ENCODE peak calls at places on chromosomes 12 and 14, in ten cellular contexts. N is ovary, Y is substantia nigra, A is Peyer's patch, R is cardiac muscle cell, G is lung, L is body of pancreas, D is brain microvascular endothelial cell, K is heart right ventricle, H is adrenal gland. I is an unnamed sample.

GRCh38 chr12:132066345-132066685 is 77.8 kb downstream of the DDX51 start:
- DNase-seq in N (no peak), Y (no peak), A (peak), R (no peak), G (no peak), L (no peak), D (no peak), K (no peak), H (no peak), I (no peak)

GRCh38 chr14:106530031-106530422 is 1003.6 kb downstream of the TMEM121 start:
- DNase-seq in N (no peak), Y (no peak), A (no peak), R (no peak), G (no peak), L (no peak), D (no peak), K (no peak), H (no peak), I (no peak)

GRCh38 chr14:64566651-64567122 is 16.9 kb downstream of the PPP1R36 start:
- DNase-seq in N (no peak), Y (peak), A (no peak), R (peak), G (no peak), L (no peak), D (no peak), K (no peak), H (no peak), I (no peak)

GRCh38 chr14:61342486-61342885 is 21.1 kb downstream of the PRKCH start:
- DNase-seq in N (no peak), Y (no peak), A (peak), R (no peak), G (no peak), L (no peak), D (no peak), K (no peak), H (no peak), I (no peak)

GRCh38 chr14:105581551-105582341 is 55.4 kb downstream of the TMEM121 start:
- DNase-seq in N (no peak), Y (no peak), A (peak), R (no peak), G (no peak), L (no peak), D (no peak), K (no peak), H (peak), I (no peak)

GRCh38 chr12:102642199-102642598 is 161.8 kb upstream of the IGF1 start:
- DNase-seq in N (no peak), Y (no peak), A (no peak), R (peak), G (no peak), L (no peak), D (peak), K (no peak), H (no peak), I (no peak)

GRCh38 chr12:49777800-49778748 is 36.7 kb downstream of the TMBIM6 start:
- DNase-seq in N (peak), Y (no peak), A (peak), R (peak), G (peak), L (peak), D (no peak), K (no peak), H (peak), I (peak)

GRCh38 chr14:29817767-29818166 is 109.9 kb downstream of the PRKD1 start:
- DNase-seq in N (no peak), Y (no peak), A (no peak), R (no peak), G (no peak), L (no peak), D (no peak), K (no peak), H (no peak), I (no peak)

GRCh38 chr12:52058631-52059324 is 7.5 kb downstream of the NR4A1 start:
- DNase-seq in N (peak), Y (peak), A (no peak), R (peak), G (no peak), L (no peak), D (no peak), K (peak), H (peak), I (peak)

GRCh38 chr14:51302319-51303030 is 62.4 kb downstream of the TMX1 start:
- DNase-seq in N (no peak), Y (no peak), A (no peak), R (peak), G (no peak), L (no peak), D (no peak), K (no peak), H (no peak), I (no peak)

GRCh38 chr12:67471810-67472209 is 176.7 kb upstream of the DYRK2 start:
- DNase-seq in N (no peak), Y (no peak), A (no peak), R (peak), G (no peak), L (no peak), D (no peak), K (peak), H (no peak), I (no peak)

GRCh38 chr14:60212503-60213371 is 36.3 kb upstream of the PPM1A start:
- DNase-seq in N (no peak), Y (no peak), A (no peak), R (no peak), G (no peak), L (no peak), D (no peak), K (no peak), H (no peak), I (no peak)

GRCh38 chr12:5051913-5052312 is 8.2 kb downstream of the KCNA5 start:
- DNase-seq in N (no peak), Y (no peak), A (peak), R (no peak), G (no peak), L (no peak), D (no peak), K (no peak), H (no peak), I (no peak)

GRCh38 chr12:47517122-47517521 is 188.7 kb downstream of the RPAP3 start:
- DNase-seq in N (no peak), Y (no peak), A (no peak), R (no peak), G (no peak), L (no peak), D (no peak), K (no peak), H (no peak), I (no peak)

GRCh38 chr14:76701981-76702380 is 59.3 kb upstream of the VASH1 start:
- DNase-seq in N (no peak), Y (no peak), A (no peak), R (no peak), G (no peak), L (no peak), D (no peak), K (peak), H (peak), I (no peak)

GRCh38 chr12:43271659-43272058 is 280.3 kb downstream of the ADAMTS20 start:
- DNase-seq in N (no peak), Y (no peak), A (no peak), R (no peak), G (no peak), L (no peak), D (no peak), K (no peak), H (no peak), I (no peak)

GRCh38 chr12:125639826-125640225 is 574.6 kb downstream of the AACS start:
- DNase-seq in N (no peak), Y (no peak), A (no peak), R (no peak), G (no peak), L (no peak), D (no peak), K (no peak), H (no peak), I (no peak)

GRCh38 chr14:85010186-85010585 is 519.8 kb upstream of the FLRT2 start:
- DNase-seq in N (no peak), Y (no peak), A (no peak), R (no peak), G (no peak), L (no peak), D (no peak), K (no peak), H (no peak), I (no peak)

GRCh38 chr12:20003252-20003651 is 365.1 kb upstream of the PDE3A start:
- DNase-seq in N (no peak), Y (no peak), A (no peak), R (no peak), G (no peak), L (no peak), D (no peak), K (no peak), H (no peak), I (no peak)

GRCh38 chr12:57806677-57807076 is 11.9 kb downstream of the AVIL start:
- DNase-seq in N (no peak), Y (no peak), A (no peak), R (no peak), G (no peak), L (no peak), D (no peak), K (no peak), H (no peak), I (no peak)

GRCh38 chr12:131775124-131775903 is 52.9 kb upstream of the MMP17 start:
- DNase-seq in N (no peak), Y (no peak), A (no peak), R (no peak), G (no peak), L (no peak), D (no peak), K (no peak), H (no peak), I (no peak)

GRCh38 chr12:75207338-75208083 is 2.1 kb downstream of the KCNC2 start:
- DNase-seq in N (no peak), Y (no peak), A (no peak), R (no peak), G (no peak), L (no peak), D (no peak), K (no peak), H (no peak), I (no peak)

GRCh38 chr14:96160030-96160912 is 44.4 kb upstream of the BDKRB2 start:
- DNase-seq in N (no peak), Y (no peak), A (no peak), R (no peak), G (no peak), L (no peak), D (no peak), K (no peak), H (peak), I (no peak)

GRCh38 chr14:69471436-69471835 is 13.1 kb upstream of the PLEKHD1 start:
- DNase-seq in N (no peak), Y (no peak), A (no peak), R (no peak), G (no peak), L (no peak), D (no peak), K (no peak), H (no peak), I (no peak)

GRCh38 chr12:115135800-115136211 is 451.8 kb upstream of the TBX3 start:
- DNase-seq in N (peak), Y (peak), A (no peak), R (peak), G (no peak), L (peak), D (peak), K (peak), H (peak), I (peak)

DNA sequence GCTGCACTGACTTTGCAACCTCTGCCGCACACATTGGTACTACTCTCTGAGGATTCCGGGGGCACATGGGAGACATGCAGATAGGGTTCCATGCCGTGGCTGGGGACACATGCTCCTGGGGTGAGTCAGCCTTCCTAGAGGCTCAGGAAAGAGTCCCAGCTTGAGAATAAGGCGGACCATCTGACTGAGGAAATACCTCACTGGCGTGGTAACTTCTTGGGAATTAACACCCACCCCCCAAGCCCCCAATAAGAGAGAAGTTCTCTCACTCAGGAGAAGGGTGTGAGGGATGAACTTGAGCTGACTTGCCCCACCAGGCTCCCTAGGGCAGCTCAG is 23.2 kb downstream of the PLXNC1 start:
- DNase-seq in N (no peak), Y (no peak), A (no peak), R (peak), G (no peak), L (no peak), D (peak), K (no peak), H (no peak), I (no peak)
- H3K27ac ChIP-seq in N (no peak), Y (no peak), A (no peak), R (no peak), G (no peak), L (no peak), D (peak), K (no peak), H (no peak), I (no peak)

GRCh38 chr14:71395151-71395604 is 487.9 kb downstream of the PCNX1 start:
- DNase-seq in N (no peak), Y (no peak), A (no peak), R (peak), G (no peak), L (no peak), D (peak), K (no peak), H (no peak), I (no peak)
- H3K27ac ChIP-seq in N (no peak), Y (no peak), A (no peak), R (no peak), G (no peak), L (no peak), D (no peak), K (no peak), H (no peak), I (no peak)

DNA sequence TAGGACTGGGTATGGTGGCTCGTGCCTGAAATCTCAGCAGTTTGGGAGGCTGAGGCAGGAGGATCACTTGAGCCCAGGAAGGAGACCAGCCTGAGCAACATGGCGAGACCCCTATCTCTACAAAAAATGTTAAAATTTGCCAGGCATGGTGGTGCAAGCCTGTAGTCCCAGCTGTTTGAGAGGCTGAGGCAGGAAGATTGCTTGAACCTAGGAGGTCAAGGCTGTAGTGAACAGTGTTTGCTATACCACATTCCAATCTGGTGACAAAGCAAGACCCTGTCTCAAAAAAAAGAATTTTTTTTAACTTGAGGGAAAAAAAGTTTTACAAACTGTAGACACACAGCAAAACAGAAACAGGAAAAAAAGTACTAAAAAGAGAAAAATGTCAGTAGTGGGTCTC is 2.3 kb upstream of the MAP3K9 start:
- DNase-seq in N (no peak), Y (no peak), A (no peak), R (no peak), G (no peak), L (no peak), D (no peak), K (no peak), H (no peak), I (no peak)
- H3K27ac ChIP-seq in N (no peak), Y (no peak), A (no peak), R (no peak), G (peak), L (no peak), D (no peak), K (no peak), H (no peak), I (no peak)

GRCh38 chr14:53093206-53093605 is 59.9 kb downstream of the DDHD1 start:
- DNase-seq in N (no peak), Y (no peak), A (no peak), R (peak), G (no peak), L (no peak), D (no peak), K (no peak), H (no peak), I (no peak)

DNA sequence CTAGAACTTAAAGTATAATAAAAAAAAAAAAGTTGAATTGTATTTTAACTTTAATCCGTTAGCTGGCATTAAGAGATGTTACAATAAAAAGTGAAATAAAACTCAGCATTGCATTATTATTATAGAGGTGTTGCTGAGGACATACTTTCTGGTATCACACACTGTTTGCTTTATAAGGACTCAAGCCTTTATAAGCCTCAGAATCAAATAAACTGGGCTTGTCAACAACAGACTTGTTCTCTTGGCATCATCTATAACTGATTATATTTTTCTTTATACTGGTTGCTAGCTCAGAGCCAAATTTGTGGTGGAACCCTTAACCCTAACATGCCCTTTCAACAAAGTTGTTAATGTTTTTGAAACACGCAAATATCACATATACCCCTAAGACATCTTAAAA is 62.3 kb downstream of the DDHD1 start:
- DNase-seq in N (no peak), Y (no peak), A (no peak), R (no peak), G (no peak), L (no peak), D (no peak), K (no peak), H (no peak), I (no peak)
- H3K27ac ChIP-seq in N (no peak), Y (no peak), A (no peak), R (no peak), G (no peak), L (no peak), D (no peak), K (no peak), H (no peak), I (no peak)

GRCh38 chr12:64665506-64665905 is 55.2 kb downstream of the RASSF3 start:
- DNase-seq in N (no peak), Y (no peak), A (peak), R (peak), G (no peak), L (peak), D (no peak), K (no peak), H (no peak), I (no peak)
- H3K27ac ChIP-seq in N (peak), Y (no peak), A (peak), R (peak), G (peak), L (peak), D (no peak), K (peak), H (peak), I (no peak)

I was measured in caudate nucleus.